ENCODE peak calls at places on chromosomes 3 and 15, in nine cellular contexts. P is nephron progenitor cell; J is neural crest cell; X is GM23248; H is choroid plexus epithelial cell; O is erythroblast; W is effector memory CD4-positive, alpha-beta T cell; I is RCC 7860; N is GM13977. M is an unnamed sample.

GRCh38 chr15:66025972-66026371 is 156.7 kb downstream of the RAB11A start:
- DNase-seq in P (no peak), J (no peak), X (no peak), H (no peak), O (no peak), W (no peak), I (no peak), N (no peak), M (no peak)

GRCh38 chr3:82000350-82000749 is 238.9 kb upstream of the GBE1 start:
- DNase-seq in P (no peak), J (no peak), X (no peak), H (no peak), O (no peak), W (no peak), I (no peak), N (no peak), M (no peak)

GRCh38 chr15:82731527-82731926 is 21.9 kb upstream of the AP3B2 start:
- DNase-seq in P (no peak), J (no peak), X (no peak), H (no peak), O (no peak), W (no peak), I (no peak), N (no peak), M (no peak)

GRCh38 chr3:171005648-171006047 is 20.9 kb downstream of the SLC2A2 start:
- DNase-seq in P (no peak), J (no peak), X (peak), H (no peak), O (no peak), W (no peak), I (no peak), N (no peak), M (no peak)

GRCh38 chr3:40465111-40465407 is 7.9 kb downstream of the RPL14 start:
- DNase-seq in P (no peak), J (no peak), X (no peak), H (no peak), O (no peak), W (no peak), I (no peak), N (no peak), M (no peak)

GRCh38 chr15:40128746-40129660 is 20.3 kb upstream of the BMF start:
- DNase-seq in P (no peak), J (no peak), X (no peak), H (no peak), O (no peak), W (no peak), I (no peak), N (no peak), M (no peak)

GRCh38 chr3:71428841-71429609 is 154.5 kb downstream of the FOXP1 start:
- DNase-seq in P (no peak), J (no peak), X (peak), H (peak), O (no peak), W (no peak), I (peak), N (no peak), M (no peak)

GRCh38 chr3:123503200-123503599 is 54.3 kb upstream of the ADCY5 start:
- DNase-seq in P (no peak), J (no peak), X (no peak), H (no peak), O (no peak), W (no peak), I (no peak), N (no peak), M (no peak)

GRCh38 chr3:104855702-104856101 is 511.0 kb upstream of the ALCAM start:
- DNase-seq in P (no peak), J (no peak), X (no peak), H (no peak), O (no peak), W (no peak), I (no peak), N (no peak), M (no peak)

GRCh38 chr3:62601238-62601856 is 228.0 kb upstream of the FEZF2 start:
- DNase-seq in P (no peak), J (no peak), X (peak), H (peak), O (no peak), W (no peak), I (no peak), N (no peak), M (no peak)

GRCh38 chr15:62857411-62857853 is 185.1 kb upstream of the TPM1 start:
- DNase-seq in P (no peak), J (no peak), X (peak), H (no peak), O (no peak), W (no peak), I (peak), N (no peak), M (no peak)

GRCh38 chr3:51935886-51936755 is 5.6 kb downstream of the RRP9 start:
- DNase-seq in P (no peak), J (no peak), X (no peak), H (no peak), O (no peak), W (no peak), I (no peak), N (no peak), M (no peak)

GRCh38 chr15:82856397-82857170 is 47.2 kb downstream of the WHAMM start:
- DNase-seq in P (no peak), J (no peak), X (no peak), H (no peak), O (no peak), W (no peak), I (no peak), N (no peak), M (peak)

GRCh38 chr3:148861277-148861869 is 3.7 kb upstream of the CPA3 start:
- DNase-seq in P (no peak), J (no peak), X (peak), H (peak), O (peak), W (no peak), I (peak), N (peak), M (peak)

GRCh38 chr15:67807836-67808235 is 17.5 kb upstream of the SKOR1 start:
- DNase-seq in P (no peak), J (no peak), X (no peak), H (no peak), O (no peak), W (no peak), I (no peak), N (no peak), M (no peak)

GRCh38 chr3:158453004-158453403 is 118.0 kb upstream of the MLF1 start:
- DNase-seq in P (no peak), J (no peak), X (no peak), H (no peak), O (no peak), W (no peak), I (no peak), N (no peak), M (no peak)

GRCh38 chr15:52280326-52281084 is 15.1 kb downstream of the MYO5C start:
- DNase-seq in P (no peak), J (no peak), X (no peak), H (no peak), O (no peak), W (no peak), I (no peak), N (no peak), M (no peak)

GRCh38 chr3:106589306-106589942 is 720.6 kb upstream of the CBLB start:
- DNase-seq in P (no peak), J (no peak), X (no peak), H (peak), O (no peak), W (no peak), I (no peak), N (no peak), M (no peak)

M was measured in neural progenitor cell.